ENCODE peak calls at places on chromosomes 16 and 17, in six cellular contexts. T is CD8-positive, alpha-beta memory T cell; W is hepatocyte; I is esophagus squamous epithelium; C is adrenal gland; D is neuronal stem cell. Z is an unnamed sample.

GRCh38 chr16:13554020-13554419 is 365.9 kb upstream of the ERCC4 start:
- DNase-seq in T (no peak), W (no peak), I (no peak), C (no peak), D (no peak), Z (no peak)

GRCh38 chr17:740240-741055 is 8.1 kb downstream of the TLCD3A start:
- DNase-seq in T (no peak), W (no peak), I (no peak), C (no peak), D (no peak), Z (peak; percentile 42)

GRCh38 chr17:7586673-7587419 is 3.0 kb downstream of the SOX15 start:
- DNase-seq in T (no peak), W (peak; percentile 50), I (no peak), C (no peak), D (no peak), Z (no peak)

GRCh38 chr17:79338142-79338541 is 263.5 kb downstream of the ENGASE start:
- DNase-seq in T (no peak), W (no peak), I (no peak), C (no peak), D (no peak), Z (no peak)

GRCh38 chr17:6454495-6455320 is 10.5 kb downstream of the PIMREG start:
- DNase-seq in T (no peak), W (no peak), I (no peak), C (no peak), D (no peak), Z (no peak)

GRCh38 chr16:22373662-22374310 is 633 bp downstream of the CDR2 start:
- DNase-seq in T (peak; percentile 24), W (peak; percentile 58), I (no peak), C (peak; percentile 66), D (peak; percentile 23), Z (peak; percentile 51)

GRCh38 chr17:76367647-76368046 is 13.9 kb upstream of the PRPSAP1 start:
- DNase-seq in T (no peak), W (no peak), I (no peak), C (no peak), D (no peak), Z (no peak)

GRCh38 chr17:63274156-63274555 is 171.9 kb downstream of the CYB561 start:
- DNase-seq in T (no peak), W (no peak), I (no peak), C (no peak), D (no peak), Z (no peak)

GRCh38 chr17:39094607-39095308 is 56.7 kb downstream of the PLXDC1 start:
- DNase-seq in T (peak; percentile 19), W (no peak), I (no peak), C (no peak), D (no peak), Z (no peak)

GRCh38 chr17:68993112-68993511 is 37.9 kb upstream of the ABCA8 start:
- DNase-seq in T (no peak), W (peak; percentile 11), I (no peak), C (no peak), D (no peak), Z (no peak)

GRCh38 chr17:44820631-44821196 is 9.4 kb downstream of the GJC1 start:
- DNase-seq in T (no peak), W (peak; percentile 30), I (no peak), C (no peak), D (no peak), Z (no peak)

GRCh38 chr16:85868495-85868894 is 30.5 kb upstream of the IRF8 start:
- DNase-seq in T (no peak), W (no peak), I (no peak), C (no peak), D (no peak), Z (no peak)

GRCh38 chr17:75262112-75262606 is 480 bp downstream of the MRPS7 start:
- DNase-seq in T (no peak), W (peak; percentile 33), I (no peak), C (no peak), D (no peak), Z (no peak)

GRCh38 chr16:23317266-23317661 is 15.2 kb downstream of the SCNN1B start:
- DNase-seq in T (no peak), W (no peak), I (no peak), C (no peak), D (no peak), Z (no peak)

GRCh38 chr17:14940112-14940945 is 324.8 kb downstream of the PMP22 start:
- DNase-seq in T (no peak), W (no peak), I (no peak), C (no peak), D (no peak), Z (no peak)

GRCh38 chr16:66359012-66359411 is 7.5 kb upstream of the CDH5 start:
- DNase-seq in T (no peak), W (no peak), I (no peak), C (no peak), D (no peak), Z (no peak)

GRCh38 chr17:68753985-68754769 is 153.0 kb upstream of the FAM20A start:
- DNase-seq in T (no peak), W (no peak), I (no peak), C (no peak), D (no peak), Z (no peak)

GRCh38 chr17:39080416-39081179 is 70.8 kb downstream of the PLXDC1 start:
- DNase-seq in T (no peak), W (no peak), I (no peak), C (peak; percentile 62), D (no peak), Z (no peak)

GRCh38 chr17:8798176-8799000 is 777 bp downstream of the MFSD6L start:
- DNase-seq in T (no peak), W (no peak), I (no peak), C (no peak), D (no peak), Z (no peak)

GRCh38 chr16:65679785-65680184 is 557.9 kb upstream of the CDH11 start:
- DNase-seq in T (no peak), W (no peak), I (no peak), C (no peak), D (no peak), Z (no peak)

GRCh38 chr17:77867308-77867781 is 91.2 kb upstream of the TNRC6C start:
- DNase-seq in T (no peak), W (no peak), I (no peak), C (no peak), D (no peak), Z (peak; percentile 73)

GRCh38 chr17:45262516-45263476 is 902 bp upstream of the SPATA32 start:
- DNase-seq in T (no peak), W (no peak), I (no peak), C (no peak), D (no peak), Z (no peak)

GRCh38 chr16:77273-77806 is 685 bp upstream of the MPG start:
- DNase-seq in T (peak; percentile 6), W (peak; percentile 79), I (no peak), C (no peak), D (no peak), Z (peak; percentile 65)

GRCh38 chr16:17668411-17668810 is 197.7 kb upstream of the XYLT1 start:
- DNase-seq in T (no peak), W (no peak), I (no peak), C (no peak), D (no peak), Z (no peak)

GRCh38 chr16:52450906-52451305 is 96.0 kb downstream of the TOX3 start:
- DNase-seq in T (no peak), W (no peak), I (no peak), C (no peak), D (no peak), Z (no peak)

GRCh38 chr16:67644038-67644437 is 906 bp upstream of the CARMIL2 start:
- DNase-seq in T (no peak), W (no peak), I (no peak), C (no peak), D (no peak), Z (no peak)

GRCh38 chr17:43372273-43372911 is 26.4 kb upstream of the ARL4D start:
- DNase-seq in T (no peak), W (peak; percentile 72), I (no peak), C (peak; percentile 74), D (no peak), Z (no peak)

GRCh38 chr16:7548796-7549318 is 216.2 kb downstream of the RBFOX1 start:
- DNase-seq in T (no peak), W (no peak), I (no peak), C (no peak), D (no peak), Z (no peak)
- H3K4me1 ChIP-seq in T (no peaks in the 10 kb centered on the region), W (no peaks in the 10 kb centered on the region), I (no peaks in the 10 kb centered on the region), C (no peaks in the 10 kb centered on the region), D (no peaks in the 10 kb centered on the region), Z (no peaks in the 10 kb centered on the region)

GRCh38 chr17:37069087-37069486 is 120.3 kb downstream of the AATF start:
- DNase-seq in T (no peak), W (no peak), I (no peak), C (no peak), D (no peak), Z (no peak)

GRCh38 chr17:37068266-37068665 is 119.5 kb downstream of the AATF start:
- DNase-seq in T (no peak), W (no peak), I (no peak), C (no peak), D (no peak), Z (no peak)

GRCh38 chr17:37066322-37066905 is 117.7 kb downstream of the AATF start:
- DNase-seq in T (no peak), W (no peak), I (no peak), C (no peak), D (no peak), Z (no peak)

GRCh38 chr17:37065486-37066321 is 117.0 kb downstream of the AATF start:
- DNase-seq in T (no peak), W (no peak), I (no peak), C (no peak), D (no peak), Z (no peak)

GRCh38 chr17:37067555-37068111 is 118.9 kb downstream of the AATF start:
- DNase-seq in T (no peak), W (peak; percentile 72), I (no peak), C (peak; percentile 96), D (no peak), Z (no peak)
- H3K27ac ChIP-seq in T (no peak overlapping the region), W (peak overlapping the region; percentile 47), I (no peak overlapping the region), C (no peak overlapping the region), D (no peak overlapping the region), Z (no peak overlapping the region)

DNA sequence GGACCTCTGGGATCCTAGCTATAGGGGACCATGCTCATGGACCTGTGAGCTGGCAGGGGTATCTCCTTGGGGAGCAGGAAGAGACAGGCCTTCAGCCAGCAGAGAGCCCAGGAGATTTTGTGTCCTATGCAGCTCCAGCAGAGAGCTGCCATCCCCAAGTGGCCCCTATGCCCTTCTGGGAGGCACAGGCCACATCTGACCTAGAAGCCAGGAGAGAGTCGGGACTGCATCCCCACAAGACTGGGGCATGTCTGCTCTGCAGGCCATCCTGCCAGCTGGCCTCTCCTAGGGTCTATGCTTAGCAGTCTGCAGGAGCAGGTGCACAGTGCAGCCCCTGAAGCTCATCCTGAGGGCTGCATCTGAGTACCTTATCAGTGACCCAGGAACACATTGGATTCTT is 279.5 kb downstream of the KIF2B start:
- DNase-seq in T (no peak), W (no peak), I (no peak), C (no peak), D (no peak), Z (no peak)
- H3K9me3 ChIP-seq in T (peaks cover 7% of the 10 kb centered on the region), W (no peaks in the 10 kb centered on the region), I (no peaks in the 10 kb centered on the region), C (no peaks in the 10 kb centered on the region), D (peaks cover 6% of the 10 kb centered on the region), Z (peaks cover 48% of the 10 kb centered on the region)

GRCh38 chr16:8957061-8957392 is 6.7 kb downstream of the USP7 start:
- DNase-seq in T (no peak), W (no peak), I (no peak), C (no peak), D (no peak), Z (no peak)
- H3K4me1 ChIP-seq in T (peaks cover 90% of the 10 kb centered on the region), W (peaks cover 67% of the 10 kb centered on the region), I (peaks cover 54% of the 10 kb centered on the region), C (peaks cover 79% of the 10 kb centered on the region), D (peaks cover 43% of the 10 kb centered on the region), Z (peaks cover 57% of the 10 kb centered on the region)

Z was measured in left lung.